ENCODE peak calls at places on chromosome 22, in seven cellular contexts. One of them, this sample, is unnamed.
A peak's percentile ranks its signal among the peaks of the same experiment; 100 is the strongest.

GRCh38 chr22:42959472-42960145 is 55.3 kb downstream of the PACSIN2 start:
- DNase-seq in left cardiac atrium: peak; percentile 74
- DNase-seq in stimulated activated naive CD8-positive, alpha-beta T cell treated with anti-CD3 and anti-CD28 coated beads, Interleukin-15, amount 100 ng/mL, for 72 hours: no peak
- DNase-seq in GM10248: no peak
- DNase-seq in NCI-H1436: no peak
- DNase-seq in activated CD8-positive, alpha-beta memory T cell treated with anti-CD3 and anti-CD28 coated beads for 48 hours: no peak
- DNase-seq in pons: peak; percentile 35
- DNase-seq in this sample: no peak

GRCh38 chr22:46052801-46053562 is 76.0 kb upstream of the WNT7B start:
- DNase-seq in NCI-H1436: peak; percentile 66
- DNase-seq in GM10248: no peak
- DNase-seq in pons: peak; percentile 78
- DNase-seq in stimulated activated naive CD8-positive, alpha-beta T cell treated with anti-CD3 and anti-CD28 coated beads, Interleukin-15, amount 100 ng/mL, for 72 hours: no peak
- DNase-seq in activated CD8-positive, alpha-beta memory T cell treated with anti-CD3 and anti-CD28 coated beads for 48 hours: no peak
- DNase-seq in left cardiac atrium: peak; percentile 58
- DNase-seq in this sample: no peak

GRCh38 chr22:22080270-22080669 is 97.7 kb upstream of the TOP3B start:
- DNase-seq in NCI-H1436: no peak
- DNase-seq in GM10248: no peak
- DNase-seq in pons: peak; percentile 2
- DNase-seq in activated CD8-positive, alpha-beta memory T cell treated with anti-CD3 and anti-CD28 coated beads for 48 hours: no peak
- DNase-seq in stimulated activated naive CD8-positive, alpha-beta T cell treated with anti-CD3 and anti-CD28 coated beads, Interleukin-15, amount 100 ng/mL, for 72 hours: no peak
- DNase-seq in left cardiac atrium: no peak
- DNase-seq in this sample: no peak

GRCh38 chr22:49703391-49703926 is 124.2 kb downstream of the BRD1 start:
- DNase-seq in GM10248: no peak
- DNase-seq in NCI-H1436: no peak
- DNase-seq in stimulated activated naive CD8-positive, alpha-beta T cell treated with anti-CD3 and anti-CD28 coated beads, Interleukin-15, amount 100 ng/mL, for 72 hours: no peak
- DNase-seq in left cardiac atrium: no peak
- DNase-seq in pons: no peak
- DNase-seq in activated CD8-positive, alpha-beta memory T cell treated with anti-CD3 and anti-CD28 coated beads for 48 hours: no peak
- DNase-seq in this sample: no peak

GRCh38 chr22:18067548-18068341 is 10.0 kb upstream of the PEX26 start:
- DNase-seq in left cardiac atrium: no peak
- DNase-seq in NCI-H1436: no peak
- DNase-seq in activated CD8-positive, alpha-beta memory T cell treated with anti-CD3 and anti-CD28 coated beads for 48 hours: no peak
- DNase-seq in stimulated activated naive CD8-positive, alpha-beta T cell treated with anti-CD3 and anti-CD28 coated beads, Interleukin-15, amount 100 ng/mL, for 72 hours: no peak
- DNase-seq in GM10248: no peak
- DNase-seq in pons: no peak
- DNase-seq in this sample: no peak

GRCh38 chr22:37254867-37255233 is 10.8 kb upstream of the RAC2 start:
- DNase-seq in activated CD8-positive, alpha-beta memory T cell treated with anti-CD3 and anti-CD28 coated beads for 48 hours: no peak
- DNase-seq in stimulated activated naive CD8-positive, alpha-beta T cell treated with anti-CD3 and anti-CD28 coated beads, Interleukin-15, amount 100 ng/mL, for 72 hours: no peak
- DNase-seq in pons: no peak
- DNase-seq in left cardiac atrium: no peak
- DNase-seq in GM10248: no peak
- DNase-seq in NCI-H1436: no peak
- DNase-seq in this sample: no peak

GRCh38 chr22:19723165-19723989 is at the start of gene GP1BB:
- DNase-seq in GM10248: no peak
- DNase-seq in NCI-H1436: no peak
- DNase-seq in stimulated activated naive CD8-positive, alpha-beta T cell treated with anti-CD3 and anti-CD28 coated beads, Interleukin-15, amount 100 ng/mL, for 72 hours: peak; percentile 57
- DNase-seq in activated CD8-positive, alpha-beta memory T cell treated with anti-CD3 and anti-CD28 coated beads for 48 hours: no peak
- DNase-seq in left cardiac atrium: peak; percentile 78
- DNase-seq in pons: no peak
- DNase-seq in this sample: no peak

GRCh38 chr22:19766506-19767426 is 6.2 kb downstream of the TBX1 start:
- DNase-seq in stimulated activated naive CD8-positive, alpha-beta T cell treated with anti-CD3 and anti-CD28 coated beads, Interleukin-15, amount 100 ng/mL, for 72 hours: peak; percentile 57
- DNase-seq in GM10248: no peak
- DNase-seq in activated CD8-positive, alpha-beta memory T cell treated with anti-CD3 and anti-CD28 coated beads for 48 hours: no peak
- DNase-seq in NCI-H1436: no peak
- DNase-seq in left cardiac atrium: peak; percentile 60
- DNase-seq in pons: no peak
- DNase-seq in this sample: no peak

GRCh38 chr22:41256898-41257260 is 16.1 kb upstream of the CHADL start:
- DNase-seq in stimulated activated naive CD8-positive, alpha-beta T cell treated with anti-CD3 and anti-CD28 coated beads, Interleukin-15, amount 100 ng/mL, for 72 hours: no peak
- DNase-seq in activated CD8-positive, alpha-beta memory T cell treated with anti-CD3 and anti-CD28 coated beads for 48 hours: no peak
- DNase-seq in pons: no peak
- DNase-seq in GM10248: no peak
- DNase-seq in left cardiac atrium: no peak
- DNase-seq in NCI-H1436: no peak
- DNase-seq in this sample: no peak

GRCh38 chr22:30469165-30469564 is 2.7 kb downstream of the SEC14L3 start:
- DNase-seq in activated CD8-positive, alpha-beta memory T cell treated with anti-CD3 and anti-CD28 coated beads for 48 hours: no peak
- DNase-seq in left cardiac atrium: no peak
- DNase-seq in GM10248: no peak
- DNase-seq in stimulated activated naive CD8-positive, alpha-beta T cell treated with anti-CD3 and anti-CD28 coated beads, Interleukin-15, amount 100 ng/mL, for 72 hours: no peak
- DNase-seq in NCI-H1436: no peak
- DNase-seq in pons: no peak
- DNase-seq in this sample: no peak

GRCh38 chr22:20068640-20069039 is 11.4 kb upstream of the DGCR8 start:
- DNase-seq in NCI-H1436: no peak
- DNase-seq in stimulated activated naive CD8-positive, alpha-beta T cell treated with anti-CD3 and anti-CD28 coated beads, Interleukin-15, amount 100 ng/mL, for 72 hours: no peak
- DNase-seq in left cardiac atrium: no peak
- DNase-seq in GM10248: no peak
- DNase-seq in pons: no peak
- DNase-seq in activated CD8-positive, alpha-beta memory T cell treated with anti-CD3 and anti-CD28 coated beads for 48 hours: no peak
- DNase-seq in this sample: no peak

GRCh38 chr22:38873469-38874411 is 1.7 kb upstream of the CBX6 start:
- DNase-seq in stimulated activated naive CD8-positive, alpha-beta T cell treated with anti-CD3 and anti-CD28 coated beads, Interleukin-15, amount 100 ng/mL, for 72 hours: peak; percentile 69
- DNase-seq in pons: no peak
- DNase-seq in GM10248: peak; percentile 64
- DNase-seq in left cardiac atrium: no peak
- DNase-seq in activated CD8-positive, alpha-beta memory T cell treated with anti-CD3 and anti-CD28 coated beads for 48 hours: no peak
- DNase-seq in NCI-H1436: peak; percentile 86
- DNase-seq in this sample: peak; percentile 59

GRCh38 chr22:40279017-40279416 is 67.3 kb upstream of the ADSL start:
- DNase-seq in NCI-H1436: no peak
- DNase-seq in activated CD8-positive, alpha-beta memory T cell treated with anti-CD3 and anti-CD28 coated beads for 48 hours: no peak
- DNase-seq in left cardiac atrium: no peak
- DNase-seq in GM10248: no peak
- DNase-seq in stimulated activated naive CD8-positive, alpha-beta T cell treated with anti-CD3 and anti-CD28 coated beads, Interleukin-15, amount 100 ng/mL, for 72 hours: no peak
- DNase-seq in pons: no peak
- DNase-seq in this sample: no peak

GRCh38 chr22:41822289-41823057 is 10.4 kb upstream of the SREBF2 start:
- DNase-seq in GM10248: peak; percentile 69
- DNase-seq in stimulated activated naive CD8-positive, alpha-beta T cell treated with anti-CD3 and anti-CD28 coated beads, Interleukin-15, amount 100 ng/mL, for 72 hours: peak; percentile 52
- DNase-seq in activated CD8-positive, alpha-beta memory T cell treated with anti-CD3 and anti-CD28 coated beads for 48 hours: no peak
- DNase-seq in NCI-H1436: peak; percentile 65
- DNase-seq in pons: peak; percentile 82
- DNase-seq in left cardiac atrium: no peak
- DNase-seq in this sample: peak; percentile 47

GRCh38 chr22:33747576-33748180 is 172.6 kb downstream of the LARGE1 start:
- DNase-seq in left cardiac atrium: no peak
- DNase-seq in pons: no peak
- DNase-seq in stimulated activated naive CD8-positive, alpha-beta T cell treated with anti-CD3 and anti-CD28 coated beads, Interleukin-15, amount 100 ng/mL, for 72 hours: no peak
- DNase-seq in NCI-H1436: peak; percentile 86
- DNase-seq in GM10248: no peak
- DNase-seq in activated CD8-positive, alpha-beta memory T cell treated with anti-CD3 and anti-CD28 coated beads for 48 hours: no peak
- DNase-seq in this sample: no peak

GRCh38 chr22:30390974-30391691 is 3.9 kb upstream of the RNF215 start:
- DNase-seq in stimulated activated naive CD8-positive, alpha-beta T cell treated with anti-CD3 and anti-CD28 coated beads, Interleukin-15, amount 100 ng/mL, for 72 hours: peak; percentile 78
- DNase-seq in left cardiac atrium: peak; percentile 58
- DNase-seq in activated CD8-positive, alpha-beta memory T cell treated with anti-CD3 and anti-CD28 coated beads for 48 hours: peak; percentile 52
- DNase-seq in NCI-H1436: peak; percentile 8
- DNase-seq in pons: peak; percentile 89
- DNase-seq in GM10248: peak; percentile 84
- DNase-seq in this sample: peak; percentile 51

GRCh38 chr22:46589871-46590271 is 30.3 kb upstream of the GRAMD4 start:
- DNase-seq in stimulated activated naive CD8-positive, alpha-beta T cell treated with anti-CD3 and anti-CD28 coated beads, Interleukin-15, amount 100 ng/mL, for 72 hours: no peak
- DNase-seq in pons: no peak
- DNase-seq in activated CD8-positive, alpha-beta memory T cell treated with anti-CD3 and anti-CD28 coated beads for 48 hours: no peak
- DNase-seq in left cardiac atrium: no peak
- DNase-seq in NCI-H1436: no peak
- DNase-seq in GM10248: no peak
- DNase-seq in this sample: no peak

GRCh38 chr22:37186997-37187522 is 987 bp downstream of the C1QTNF6 start:
- DNase-seq in stimulated activated naive CD8-positive, alpha-beta T cell treated with anti-CD3 and anti-CD28 coated beads, Interleukin-15, amount 100 ng/mL, for 72 hours: no peak
- DNase-seq in pons: no peak
- DNase-seq in activated CD8-positive, alpha-beta memory T cell treated with anti-CD3 and anti-CD28 coated beads for 48 hours: no peak
- DNase-seq in left cardiac atrium: peak; percentile 34
- DNase-seq in GM10248: no peak
- DNase-seq in NCI-H1436: no peak
- DNase-seq in this sample: no peak

This sample was measured in GM12878.